ENCODE peak calls at places on chromosomes 11 and 22, in four cellular contexts. E is GM12878, J is GM12891, B is K562. V is an unnamed sample.

GRCh38 chr11:1411301-1411700 is 21.6 kb downstream of the BRSK2 start:
- DNase-seq in J (no peak), E (no peak), B (no peak), V (no peak)

GRCh38 chr11:96339704-96340554 is 3.1 kb downstream of the MAML2 start:
- DNase-seq in E (no peak), B (no peak), J (no peak), V (no peak)

GRCh38 chr22:40051322-40051721 is 56.6 kb downstream of the FAM83F start:
- DNase-seq in J (no peak), E (no peak), B (no peak), V (no peak)

GRCh38 chr11:78253797-78254196 is 65.1 kb downstream of the USP35 start:
- DNase-seq in E (no peak), B (no peak), J (no peak), V (no peak)

GRCh38 chr22:50315289-50316113 is 8.1 kb upstream of the PLXNB2 start:
- DNase-seq in E (no peak), J (no peak), B (no peak), V (no peak)

GRCh38 chr11:116885951-116886629 is 48.7 kb upstream of the APOA1 start:
- DNase-seq in J (no peak), B (no peak), E (no peak), V (no peak)

GRCh38 chr11:64150481-64151239 is 15.3 kb downstream of the MACROD1 start:
- DNase-seq in B (no peak), J (no peak), E (no peak), V (no peak)

GRCh38 chr11:106249857-106250256 is 172.4 kb downstream of the AASDHPPT start:
- DNase-seq in B (no peak), E (no peak), J (no peak), V (no peak)

GRCh38 chr11:130478204-130478701 is 29.8 kb downstream of the ADAMTS15 start:
- DNase-seq in E (no peak), B (no peak), J (no peak), V (no peak)

GRCh38 chr22:48868554-48868953 is 959.1 kb downstream of the BRD1 start:
- DNase-seq in E (no peak), J (no peak), B (no peak), V (no peak)

GRCh38 chr11:72598901-72599300 is 75.3 kb downstream of the PDE2A start:
- DNase-seq in B (peak), J (no peak), E (no peak), V (no peak)

GRCh38 chr22:20206709-20207215 is 55.9 kb upstream of the CCDC188 start:
- DNase-seq in E (no peak), J (no peak), B (peak), V (no peak)

GRCh38 chr11:22666700-22667439 is 459 bp downstream of the GAS2 start:
- DNase-seq in J (peak), B (no peak), E (no peak), V (no peak)

GRCh38 chr11:126194121-126194543 is 17.3 kb downstream of the RPUSD4 start:
- DNase-seq in E (no peak), J (no peak), B (peak), V (no peak)

GRCh38 chr22:45762545-45763235 is 91.1 kb downstream of the ATXN10 start:
- DNase-seq in J (no peak), B (no peak), E (no peak), V (no peak)

GRCh38 chr22:32804036-32804435 is 2.5 kb downstream of the TIMP3 start:
- DNase-seq in B (no peak), E (no peak), J (no peak), V (no peak)

GRCh38 chr11:13260196-13260962 is 17.2 kb upstream of the BMAL1 start:
- DNase-seq in B (no peak), J (no peak), E (no peak), V (no peak)

GRCh38 chr11:114098927-114099326 is 39.4 kb downstream of the ZBTB16 start:
- DNase-seq in B (no peak), E (no peak), J (no peak), V (no peak)

DNA sequence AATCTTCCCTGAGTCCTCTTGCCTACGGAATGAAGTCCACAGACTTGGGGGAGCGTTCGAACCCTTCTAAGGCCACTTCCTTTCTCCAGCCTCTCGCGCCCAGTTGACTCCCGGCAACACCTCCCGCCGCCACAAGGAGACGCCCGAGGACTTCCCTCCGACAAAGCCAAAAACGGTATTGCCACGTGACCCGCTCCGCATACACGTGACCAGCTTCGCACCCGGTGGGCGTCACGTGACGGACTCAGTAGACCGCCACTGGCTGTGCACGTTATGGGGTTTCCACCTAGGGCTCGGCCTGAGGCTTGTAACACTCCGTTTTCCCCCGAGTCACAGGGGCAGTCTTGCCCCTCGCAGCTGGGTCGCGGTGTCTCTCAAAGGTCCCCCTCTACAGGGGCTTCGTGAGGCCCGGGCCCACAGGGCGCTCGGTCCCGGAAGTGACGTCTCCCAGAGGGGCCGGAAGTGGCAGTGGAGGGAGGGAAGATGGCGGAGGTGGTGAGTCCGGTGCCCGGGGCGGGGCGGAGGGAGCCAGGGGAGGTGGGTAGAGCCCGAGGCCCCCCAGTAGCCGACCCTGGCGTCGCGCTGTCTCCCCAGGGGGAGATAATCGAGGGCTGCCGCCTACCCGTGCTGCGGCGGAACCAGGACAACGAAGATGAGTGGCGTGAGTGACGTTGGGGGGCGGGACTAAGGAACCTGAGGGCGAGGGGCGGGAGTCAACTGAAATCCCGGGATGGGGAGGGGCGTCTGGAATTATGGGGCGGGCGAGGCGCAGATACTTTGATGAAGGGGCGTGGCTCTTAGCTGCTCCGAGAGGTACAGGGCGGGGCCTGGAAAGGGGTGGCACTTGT is at the start of gene KAT5:
- DNase-seq in J (peak), B (peak), E (peak), V (peak)
- TF ChIP-seq POLR2AphosphoS5 in J (no peak), B (peak), E (peak), V (peak)

DNA sequence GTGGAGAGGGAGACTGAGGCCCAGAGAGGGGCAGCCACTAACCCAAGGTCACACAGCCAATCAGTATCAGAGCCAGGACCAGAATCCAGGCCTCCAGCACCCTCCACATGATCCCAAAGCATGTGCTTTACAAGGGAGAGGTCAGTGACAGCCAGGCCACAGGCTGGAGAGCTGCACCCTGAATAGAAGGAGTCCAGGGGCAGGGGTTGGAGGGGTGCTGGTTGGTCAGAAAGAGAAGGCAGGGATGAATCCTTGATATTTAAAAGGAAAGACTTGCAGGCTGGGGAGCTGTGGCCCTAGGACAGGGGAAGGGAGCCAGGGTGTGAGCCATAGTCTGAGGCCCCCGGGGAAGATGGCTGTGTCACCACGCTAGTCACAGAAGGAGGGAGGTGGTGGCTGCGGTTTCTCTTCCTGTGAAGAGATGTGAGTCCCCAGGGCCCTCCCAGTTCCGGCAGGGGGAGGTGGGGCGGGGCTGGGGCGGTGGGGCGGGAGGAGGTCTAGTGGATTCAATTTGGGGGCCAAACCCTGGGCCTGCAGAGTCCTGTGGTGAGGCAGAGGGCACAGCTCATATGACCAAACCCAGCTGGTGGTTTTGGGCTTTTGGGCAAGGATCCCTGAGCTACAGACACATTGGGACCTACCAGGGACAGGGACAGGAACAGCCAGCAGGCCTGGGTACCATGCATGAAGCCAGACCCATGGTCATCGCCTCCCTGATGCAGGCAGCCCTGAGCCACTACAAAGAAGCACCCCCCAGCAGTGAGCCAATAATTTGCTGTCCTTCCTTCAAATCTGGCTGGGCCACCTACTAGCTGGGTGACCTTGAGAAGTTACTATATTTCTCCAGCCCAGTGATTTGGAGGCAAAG is 14.0 kb downstream of the RAC2 start:
- DNase-seq in B (peak), E (peak), J (peak), V (no peak)
- TF ChIP-seq SPI1 in B (no peak), E (no peak), J (peak), V (no peak)

GRCh38 chr11:66847461-66848232 is 4.4 kb downstream of the RCE1 start:
- DNase-seq in E (no peak), J (no peak), B (no peak), V (no peak)
- TF ChIP-seq POLR2AphosphoS5 in E (no peak), J (peak), B (no peak), V (no peak)

GRCh38 chr11:76523147-76523546 is 78.3 kb downstream of the EMSY start:
- DNase-seq in E (no peak), J (no peak), B (no peak), V (no peak)

GRCh38 chr11:76526878-76527277 is 82.1 kb downstream of the EMSY start:
- DNase-seq in E (no peak), J (no peak), B (no peak), V (no peak)

GRCh38 chr11:76524919-76525318 is 80.1 kb downstream of the EMSY start:
- DNase-seq in E (no peak), J (no peak), B (no peak), V (no peak)

GRCh38 chr11:76523786-76524436 is 79.1 kb downstream of the EMSY start:
- DNase-seq in E (no peak), B (no peak), J (no peak), V (no peak)

GRCh38 chr11:76524461-76524860 is 79.6 kb downstream of the EMSY start:
- DNase-seq in E (no peak), B (no peak), J (no peak), V (no peak)
- TF ChIP-seq SPI1 in E (no peak), B (no peak), J (no peak), V (no peak)

DNA sequence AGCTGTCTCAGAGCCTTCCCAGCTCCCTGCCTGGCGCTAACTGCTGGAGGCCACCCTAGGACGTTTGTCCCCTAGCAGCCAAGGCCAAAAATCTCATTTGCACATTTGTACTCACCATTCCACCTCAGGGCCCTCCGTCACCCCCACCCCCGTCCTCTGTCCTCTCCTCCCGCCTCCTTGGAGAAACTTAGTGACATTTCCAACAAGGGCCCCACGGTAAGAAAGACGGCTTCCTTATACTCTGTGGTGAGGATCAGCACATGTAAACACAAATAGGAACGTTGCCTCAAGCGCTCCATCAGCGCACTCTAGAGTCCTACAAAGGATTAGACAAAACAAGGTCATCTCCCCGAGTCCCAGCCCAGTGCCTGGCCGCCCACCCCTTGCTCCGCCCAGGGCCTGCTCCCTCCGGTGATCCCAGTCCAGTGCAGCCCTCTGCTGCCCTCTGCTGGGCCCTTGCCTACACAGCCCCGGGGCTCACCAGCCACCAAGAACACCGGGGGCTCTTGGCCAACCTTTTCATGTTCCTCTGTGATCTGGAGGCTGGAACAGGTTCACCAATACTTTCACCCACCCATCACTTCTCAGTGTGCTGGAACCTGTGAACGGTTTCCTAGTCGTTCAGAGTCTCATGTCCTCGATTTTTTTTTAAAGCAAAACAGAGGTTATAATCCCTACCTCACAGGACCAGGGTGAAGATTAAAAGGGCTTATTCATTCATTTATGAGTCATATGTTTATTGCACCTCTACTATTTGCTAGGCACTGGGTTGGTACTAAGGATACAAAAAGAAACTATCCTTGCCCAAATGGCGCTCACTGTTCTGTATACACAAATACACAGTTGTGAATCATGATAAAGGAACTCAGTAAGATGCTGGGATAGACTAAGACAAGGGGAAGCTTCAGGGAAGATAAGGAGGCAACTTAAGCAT is 15.2 kb upstream of the CTR9 start:
- DNase-seq in E (peak), J (peak), B (peak), V (peak)
- TF ChIP-seq POLR2AphosphoS5 in E (no peak), J (no peak), B (no peak), V (no peak)

DNA sequence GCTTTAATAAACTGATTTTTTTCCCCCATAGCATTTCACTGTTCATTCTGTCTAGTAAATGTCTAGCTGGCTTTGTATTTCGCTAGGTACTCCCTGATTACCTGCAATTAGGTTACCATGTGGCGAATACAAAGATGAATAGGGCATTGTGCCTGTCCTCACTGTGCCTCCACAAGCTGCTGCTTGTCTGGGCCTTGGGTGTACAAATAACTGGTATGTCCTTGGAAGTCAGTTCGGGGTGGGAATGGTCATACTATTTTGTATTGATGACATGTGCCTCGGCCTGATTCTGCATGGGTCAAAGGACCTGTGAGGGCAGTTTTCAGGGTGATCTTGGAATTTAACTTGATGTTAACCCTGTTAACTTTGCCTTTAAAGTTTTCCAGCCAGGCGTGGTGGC is 11.4 kb downstream of the RBM4 start:
- DNase-seq in E (no peak), J (no peak), B (no peak), V (no peak)
- TF ChIP-seq SPI1 in E (no peak), J (no peak), B (no peak), V (no peak)

GRCh38 chr22:35627267-35628041 is 10.3 kb upstream of the MB start:
- DNase-seq in E (no peak), J (peak), B (no peak), V (no peak)
- TF ChIP-seq POLR2AphosphoS5 in E (no peak), J (no peak), B (no peak), V (no peak)

V was measured in HL-60.